ENCODE peak calls at places on chromosomes 11 and 22, in eight cellular contexts. F is HS-5; M is ELF-1; R is GM12864; Z is stimulated activated CD8-positive, alpha-beta memory T cell treated with anti-CD3 and anti-CD28 coated beads, Interleukin-4, amount 100 ng/mL, for 4 hours; U is skeletal muscle cell; K is esophagus muscularis mucosa; G is mucosa of gallbladder. O is an unnamed sample.

GRCh38 chr11:34345012-34345804 is 12.6 kb downstream of the ABTB2 start:
- DNase-seq in M (no peak), F (peak), U (peak), Z (no peak), G (peak), R (no peak), K (no peak), O (peak)

GRCh38 chr11:64004590-64004984 is 18.3 kb downstream of the OTUB1 start:
- DNase-seq in U (no peak), F (no peak), K (no peak), G (no peak), Z (no peak), M (no peak), R (no peak), O (no peak)

GRCh38 chr22:25777870-25778269 is 35.9 kb downstream of the MYO18B start:
- DNase-seq in R (no peak), F (no peak), Z (no peak), G (no peak), M (no peak), K (no peak), U (no peak), O (no peak)

GRCh38 chr11:128365044-128365443 is 222.3 kb downstream of the ETS1 start:
- DNase-seq in G (peak), Z (no peak), R (no peak), U (no peak), M (no peak), K (no peak), F (no peak), O (no peak)

GRCh38 chr11:76669901-76670474 is 559 bp downstream of the LRRC32 start:
- DNase-seq in R (no peak), U (peak), K (no peak), F (peak), M (peak), G (no peak), Z (no peak), O (peak)

GRCh38 chr22:24410110-24410856 is 17.1 kb upstream of the ADORA2A start:
- DNase-seq in M (no peak), G (no peak), F (no peak), R (no peak), K (no peak), Z (no peak), U (no peak), O (peak)

GRCh38 chr11:108237058-108237481 is 14.2 kb downstream of the ATM start:
- DNase-seq in M (no peak), K (no peak), F (no peak), R (no peak), Z (no peak), U (no peak), G (no peak), O (no peak)

GRCh38 chr11:118081241-118081958 is 4.5 kb downstream of the TMPRSS4 start:
- DNase-seq in U (no peak), M (no peak), R (no peak), K (no peak), G (no peak), Z (no peak), F (no peak), O (no peak)

GRCh38 chr22:43109921-43110443 is 568 bp upstream of the BIK start:
- DNase-seq in R (no peak), U (no peak), G (no peak), Z (no peak), K (no peak), F (no peak), M (peak), O (no peak)

GRCh38 chr11:46948378-46949131 is 12.0 kb downstream of the CSTPP1 start:
- DNase-seq in G (no peak), R (no peak), M (no peak), U (peak), Z (no peak), K (no peak), F (no peak), O (no peak)

GRCh38 chr11:34682822-34683221 is 61.9 kb downstream of the EHF start:
- DNase-seq in K (no peak), Z (no peak), G (no peak), F (no peak), R (no peak), U (no peak), M (peak), O (no peak)

GRCh38 chr11:68750197-68750987 is 928 bp downstream of the TESMIN start:
- DNase-seq in U (no peak), F (no peak), M (peak), Z (no peak), G (no peak), K (no peak), R (no peak), O (no peak)

GRCh38 chr11:11505190-11505589 is 116.6 kb downstream of the GALNT18 start:
- DNase-seq in F (no peak), R (no peak), G (no peak), Z (no peak), U (no peak), M (no peak), K (no peak), O (no peak)

GRCh38 chr22:37284807-37285355 is 2.6 kb downstream of the CYTH4 start:
- DNase-seq in R (no peak), G (peak), Z (no peak), F (no peak), K (no peak), M (no peak), U (no peak), O (peak)

GRCh38 chr11:78022397-78023396 is at the start of gene KCTD14:
- DNase-seq in K (no peak), F (no peak), Z (no peak), G (no peak), M (peak), R (no peak), U (no peak), O (peak)

GRCh38 chr11:11416502-11416901 is 63.5 kb upstream of the CSNK2A3 start:
- DNase-seq in K (no peak), G (peak), R (no peak), F (peak), M (no peak), U (peak), Z (no peak), O (peak)

GRCh38 chr11:120539681-120540369 is 28.3 kb downstream of the GRIK4 start:
- DNase-seq in R (no peak), U (no peak), Z (no peak), F (peak), K (no peak), G (no peak), M (no peak), O (peak)

GRCh38 chr22:19637405-19638281 is 76.7 kb upstream of the SEPTIN5 start:
- DNase-seq in G (no peak), Z (no peak), M (no peak), F (no peak), K (no peak), R (no peak), U (no peak), O (no peak)

GRCh38 chr11:94623120-94623735 is 56.1 kb downstream of the PIWIL4 start:
- DNase-seq in K (no peak), M (peak), F (peak), G (peak), R (peak), Z (no peak), U (peak), O (peak)